ENCODE peak calls at places on chromosomes 6 and 20, in seven cellular contexts. One of them, this sample, is unnamed.

GRCh38 chr20:19408971-19409370 is 196.5 kb downstream of the SLC24A3 start:
- DNase-seq in SK-N-SH: no peak
- DNase-seq in A549: no peak
- DNase-seq in transverse colon: no peak
- DNase-seq in tibial nerve: no peak
- DNase-seq in stomach: no peak
- DNase-seq in suprapubic skin: no peak
- DNase-seq in this sample: no peak

GRCh38 chr6:32075781-32076494 is 33.2 kb downstream of the TNXB start:
- DNase-seq in suprapubic skin: no peak
- DNase-seq in tibial nerve: no peak
- DNase-seq in stomach: no peak
- DNase-seq in A549: no peak
- DNase-seq in SK-N-SH: no peak
- DNase-seq in transverse colon: no peak
- DNase-seq in this sample: no peak

GRCh38 chr20:41086402-41087324 is 50.7 kb upstream of the PLCG1 start:
- DNase-seq in A549: no peak
- DNase-seq in suprapubic skin: no peak
- DNase-seq in tibial nerve: no peak
- DNase-seq in SK-N-SH: peak; percentile 76
- DNase-seq in transverse colon: no peak
- DNase-seq in stomach: no peak
- DNase-seq in this sample: no peak

GRCh38 chr20:10376271-10377075 is 57.5 kb downstream of the MKKS start:
- DNase-seq in tibial nerve: no peak
- DNase-seq in SK-N-SH: no peak
- DNase-seq in stomach: no peak
- DNase-seq in suprapubic skin: no peak
- DNase-seq in transverse colon: no peak
- DNase-seq in A549: no peak
- DNase-seq in this sample: no peak

GRCh38 chr6:29676981-29677601 is 3.9 kb downstream of the ZFP57 start:
- DNase-seq in stomach: no peak
- DNase-seq in SK-N-SH: no peak
- DNase-seq in A549: peak; percentile 29
- DNase-seq in transverse colon: no peak
- DNase-seq in tibial nerve: no peak
- DNase-seq in suprapubic skin: no peak
- DNase-seq in this sample: no peak

GRCh38 chr20:47761478-47762047 is 23.7 kb downstream of the SULF2 start:
- DNase-seq in suprapubic skin: no peak
- DNase-seq in tibial nerve: no peak
- DNase-seq in SK-N-SH: no peak
- DNase-seq in A549: no peak
- DNase-seq in transverse colon: no peak
- DNase-seq in stomach: no peak
- DNase-seq in this sample: no peak

GRCh38 chr6:45574885-45575284 is 197.2 kb upstream of the SUPT3H start:
- DNase-seq in suprapubic skin: no peak
- DNase-seq in tibial nerve: no peak
- DNase-seq in stomach: no peak
- DNase-seq in transverse colon: no peak
- DNase-seq in A549: no peak
- DNase-seq in SK-N-SH: no peak
- DNase-seq in this sample: no peak

GRCh38 chr6:139540276-139540675 is 165.8 kb upstream of the CITED2 start:
- DNase-seq in tibial nerve: peak; percentile 41
- DNase-seq in A549: no peak
- DNase-seq in transverse colon: peak; percentile 35
- DNase-seq in stomach: peak; percentile 39
- DNase-seq in suprapubic skin: no peak
- DNase-seq in SK-N-SH: no peak
- DNase-seq in this sample: no peak

GRCh38 chr6:15628499-15629131 is 34.2 kb downstream of the DTNBP1 start:
- DNase-seq in transverse colon: no peak
- DNase-seq in A549: no peak
- DNase-seq in tibial nerve: no peak
- DNase-seq in suprapubic skin: no peak
- DNase-seq in stomach: no peak
- DNase-seq in SK-N-SH: no peak
- DNase-seq in this sample: no peak

GRCh38 chr20:5147193-5147592 is 20.4 kb downstream of the CDS2 start:
- DNase-seq in suprapubic skin: no peak
- DNase-seq in SK-N-SH: no peak
- DNase-seq in tibial nerve: no peak
- DNase-seq in transverse colon: no peak
- DNase-seq in stomach: no peak
- DNase-seq in A549: no peak
- DNase-seq in this sample: no peak

GRCh38 chr6:144055121-144055931 is 40.0 kb downstream of the SF3B5 start:
- DNase-seq in A549: no peak
- DNase-seq in SK-N-SH: no peak
- DNase-seq in suprapubic skin: no peak
- DNase-seq in stomach: no peak
- DNase-seq in tibial nerve: no peak
- DNase-seq in transverse colon: no peak
- DNase-seq in this sample: no peak

GRCh38 chr6:113969888-113970807 is 800 bp downstream of the HDAC2 start:
- DNase-seq in suprapubic skin: peak; percentile 78
- DNase-seq in SK-N-SH: peak; percentile 70
- DNase-seq in tibial nerve: peak; percentile 13
- DNase-seq in transverse colon: peak; percentile 68
- DNase-seq in stomach: peak; percentile 61
- DNase-seq in A549: peak; percentile 27
- DNase-seq in this sample: peak; percentile 72

GRCh38 chr6:144449911-144450690 is 165.0 kb downstream of the UTRN start:
- DNase-seq in A549: no peak
- DNase-seq in suprapubic skin: no peak
- DNase-seq in SK-N-SH: no peak
- DNase-seq in tibial nerve: no peak
- DNase-seq in stomach: no peak
- DNase-seq in transverse colon: no peak
- DNase-seq in this sample: no peak

GRCh38 chr6:34465551-34466241 is at the start of gene PACSIN1:
- DNase-seq in tibial nerve: no peak
- DNase-seq in stomach: peak; percentile 50
- DNase-seq in suprapubic skin: no peak
- DNase-seq in A549: no peak
- DNase-seq in transverse colon: peak; percentile 17
- DNase-seq in SK-N-SH: peak; percentile 77
- DNase-seq in this sample: no peak

GRCh38 chr6:56552212-56553130 is 90.2 kb downstream of the DST start:
- DNase-seq in SK-N-SH: no peak
- DNase-seq in transverse colon: no peak
- DNase-seq in tibial nerve: no peak
- DNase-seq in stomach: no peak
- DNase-seq in suprapubic skin: no peak
- DNase-seq in A549: no peak
- DNase-seq in this sample: no peak

GRCh38 chr6:79239538-79240168 is 5.2 kb upstream of the HMGN3 start:
- DNase-seq in SK-N-SH: no peak
- DNase-seq in transverse colon: no peak
- DNase-seq in suprapubic skin: no peak
- DNase-seq in A549: no peak
- DNase-seq in stomach: no peak
- DNase-seq in tibial nerve: no peak
- DNase-seq in this sample: no peak

GRCh38 chr6:13375360-13375878 is 47.1 kb upstream of the TBC1D7 start:
- DNase-seq in SK-N-SH: no peak
- DNase-seq in suprapubic skin: no peak
- DNase-seq in A549: no peak
- DNase-seq in transverse colon: no peak
- DNase-seq in stomach: no peak
- DNase-seq in tibial nerve: no peak
- DNase-seq in this sample: no peak
- TF ChIP-seq EP300 in SK-N-SH: no peak
- TF ChIP-seq EP300 in suprapubic skin: no peak
- TF ChIP-seq EP300 in A549: no peak
- TF ChIP-seq EP300 in transverse colon: no peak
- TF ChIP-seq EP300 in stomach: no peak
- TF ChIP-seq EP300 in tibial nerve: no peak
- TF ChIP-seq EP300 in this sample: no peak

GRCh38 chr6:160437153-160437552 is 89.0 kb downstream of the SLC22A3 start:
- DNase-seq in A549: no peak
- DNase-seq in SK-N-SH: no peak
- DNase-seq in stomach: no peak
- DNase-seq in suprapubic skin: no peak
- DNase-seq in tibial nerve: no peak
- DNase-seq in transverse colon: no peak
- DNase-seq in this sample: no peak
- TF ChIP-seq EP300 in A549: no peak
- TF ChIP-seq EP300 in SK-N-SH: no peak
- TF ChIP-seq EP300 in stomach: no peak
- TF ChIP-seq EP300 in suprapubic skin: no peak
- TF ChIP-seq EP300 in tibial nerve: no peak
- TF ChIP-seq EP300 in transverse colon: no peak
- TF ChIP-seq EP300 in this sample: no peak

DNA sequence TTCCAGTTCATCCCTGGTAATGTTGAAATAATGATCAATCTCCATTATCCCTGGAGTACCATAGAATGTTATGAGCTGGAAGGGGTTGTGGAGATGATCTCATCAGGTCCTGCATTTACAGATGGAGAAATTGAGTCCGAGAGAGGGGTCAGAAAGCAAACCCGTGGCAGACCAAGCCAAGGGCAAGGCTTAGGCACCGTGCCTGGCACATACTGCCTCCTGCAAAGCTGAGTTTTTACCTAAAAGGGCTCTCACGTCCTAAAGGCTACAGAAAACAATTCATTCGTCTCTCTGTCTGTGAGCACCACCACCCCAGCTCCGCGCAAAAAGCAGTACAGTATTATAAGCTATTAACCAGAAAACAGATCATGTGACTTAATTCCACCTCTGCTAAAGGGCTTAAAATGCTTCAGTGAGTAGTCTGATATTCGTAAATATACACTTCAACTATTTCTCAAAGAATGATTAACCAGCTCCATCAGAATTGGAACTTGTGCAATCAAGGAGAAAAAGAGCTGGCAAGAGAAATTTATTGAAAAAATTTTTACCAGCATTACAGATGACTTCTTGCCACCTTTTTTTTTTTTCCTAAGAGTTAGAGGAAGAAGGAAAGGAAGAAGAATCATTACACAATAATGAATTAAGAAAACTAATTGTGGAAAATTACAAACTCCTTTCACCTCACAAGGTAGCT is 3.4 kb upstream of the PARD6B start:
- DNase-seq in suprapubic skin: no peak
- DNase-seq in A549: peak; percentile 60
- DNase-seq in stomach: no peak
- DNase-seq in SK-N-SH: no peak
- DNase-seq in transverse colon: no peak
- DNase-seq in tibial nerve: no peak
- DNase-seq in this sample: no peak
- TF ChIP-seq EP300 in suprapubic skin: no peak
- TF ChIP-seq EP300 in A549: no peak
- TF ChIP-seq EP300 in stomach: no peak
- TF ChIP-seq EP300 in SK-N-SH: no peak
- TF ChIP-seq EP300 in transverse colon: no peak
- TF ChIP-seq EP300 in tibial nerve: no peak
- TF ChIP-seq EP300 in this sample: no peak

DNA sequence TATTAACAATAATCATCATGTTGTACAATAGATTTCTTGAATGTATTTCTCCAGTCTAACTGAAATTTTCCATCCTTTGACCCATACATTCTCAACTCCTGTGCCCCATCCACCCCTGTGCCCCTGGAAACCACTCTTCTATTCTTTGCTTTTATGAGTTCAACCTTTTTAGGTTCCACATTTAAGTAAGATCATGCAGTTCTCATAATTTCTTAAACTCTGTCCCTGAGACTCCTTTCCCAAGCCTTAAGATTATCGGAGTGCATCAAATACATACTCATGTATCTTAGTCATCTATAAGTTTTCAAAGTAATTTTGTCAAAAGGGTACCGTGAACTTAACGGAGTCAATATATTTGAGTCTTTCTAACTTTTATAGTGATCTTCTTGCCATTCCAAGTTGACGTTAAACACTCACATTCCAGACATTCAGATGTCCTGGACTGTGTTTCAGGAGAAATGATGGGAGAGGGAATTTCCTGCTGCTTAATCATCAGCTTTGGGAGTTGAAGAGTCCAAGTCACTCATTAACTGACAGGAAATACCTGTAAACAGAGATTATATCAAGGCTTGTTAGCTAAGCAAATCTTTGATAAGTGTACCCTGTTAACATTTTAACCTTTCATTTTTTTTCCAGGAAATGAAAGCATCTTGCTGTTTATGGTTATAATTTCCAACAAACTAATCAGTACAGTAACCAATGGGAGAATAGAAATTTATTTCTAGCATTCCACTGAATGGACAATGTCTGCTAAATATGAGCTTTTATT is 73.3 kb downstream of the ADGRG6 start:
- DNase-seq in stomach: no peak
- DNase-seq in suprapubic skin: no peak
- DNase-seq in A549: peak; percentile 97
- DNase-seq in SK-N-SH: no peak
- DNase-seq in tibial nerve: no peak
- DNase-seq in transverse colon: no peak
- DNase-seq in this sample: no peak
- TF ChIP-seq EP300 in stomach: no peak
- TF ChIP-seq EP300 in suprapubic skin: no peak
- TF ChIP-seq EP300 in A549: peak; percentile 93
- TF ChIP-seq EP300 in SK-N-SH: peak; percentile 81
- TF ChIP-seq EP300 in tibial nerve: peak; percentile 48
- TF ChIP-seq EP300 in transverse colon: no peak
- TF ChIP-seq EP300 in this sample: no peak

This sample was measured in ovary.